ENCODE peak calls at places on chromosomes 13 and 19, in seven cellular contexts. H is ureter; A is activated naive CD8-positive, alpha-beta T cell treated with anti-CD3 and anti-CD28 coated beads, Interleukin-2, amount 50 U/mL, for 24 hours; E is caudate nucleus; K is IMR-90; C is AG10803; X is T-helper 1 cell. F is an unnamed sample.

GRCh38 chr13:44212633-44213387 is 160.8 kb upstream of the SERP2 start:
- DNase-seq in K (peak; percentile 77), H (no peak), E (no peak), X (no peak), A (no peak), C (peak; percentile 84), F (peak; percentile 26)

GRCh38 chr19:45469835-45470146 is 2.0 kb downstream of the FOSB start:
- DNase-seq in H (no peak), A (no peak), K (no peak), C (no peak), X (no peak), E (peak; percentile 46), F (no peak)

GRCh38 chr13:105278797-105279425 is 1256.6 kb downstream of the EFNB2 start:
- DNase-seq in A (no peak), X (no peak), K (no peak), E (no peak), C (no peak), H (no peak), F (no peak)

GRCh38 chr13:51697855-51698254 is 106.1 kb downstream of the DHRS12 start:
- DNase-seq in C (no peak), X (no peak), A (no peak), H (no peak), K (peak; percentile 18), E (no peak), F (peak; percentile 16)

GRCh38 chr13:85665286-85665685 is 133.9 kb downstream of the SLITRK6 start:
- DNase-seq in K (peak; percentile 82), A (no peak), E (no peak), H (no peak), C (no peak), X (no peak), F (peak; percentile 1)

GRCh38 chr13:20181180-20181579 is 11.6 kb downstream of the GJB2 start:
- DNase-seq in X (no peak), H (no peak), E (no peak), A (no peak), K (no peak), C (no peak), F (no peak)

GRCh38 chr13:45374917-45375316 is 33.9 kb upstream of the TPT1 start:
- DNase-seq in K (peak; percentile 48), E (no peak), C (peak; percentile 21), X (no peak), A (no peak), H (no peak), F (peak; percentile 54)

GRCh38 chr13:107251321-107251720 is 683.4 kb upstream of the ARGLU1 start:
- DNase-seq in X (no peak), E (no peak), H (no peak), C (peak; percentile 1), K (peak; percentile 40), A (no peak), F (no peak)

GRCh38 chr13:31722684-31723083 is 16.6 kb upstream of the RXFP2 start:
- DNase-seq in K (no peak), H (no peak), A (no peak), X (no peak), E (no peak), C (no peak), F (peak; percentile 55)

GRCh38 chr13:62142048-62142447 is 726.4 kb upstream of the PCDH20 start:
- DNase-seq in X (no peak), C (no peak), A (no peak), H (no peak), K (no peak), E (no peak), F (no peak)